ENCODE peak calls at places on chromosomes 13 and 19, in six cellular contexts. S is CD8-positive, alpha-beta T cell; A is fibroblast of the aortic adventitia; N is WERI-Rb-1; Z is RWPE2; P is brain microvascular endothelial cell. I is an unnamed sample.

GRCh38 chr19:1935484-1936208 is 5.3 kb upstream of the CSNK1G2 start:
- DNase-seq in S (no peak), A (peak), N (no peak), Z (no peak), P (no peak), I (no peak)

GRCh38 chr13:97043302-97043701 is 49.0 kb upstream of the OXGR1 start:
- DNase-seq in S (no peak), A (peak), N (no peak), Z (no peak), P (peak), I (no peak)

GRCh38 chr19:49861541-49862410 is 5.6 kb downstream of the PNKP start:
- DNase-seq in S (no peak), A (no peak), N (no peak), Z (no peak), P (no peak), I (no peak)

GRCh38 chr13:44972956-44973581 is 16.2 kb downstream of the NUFIP1 start:
- DNase-seq in S (no peak), A (peak), N (no peak), Z (no peak), P (no peak), I (no peak)

GRCh38 chr13:41032646-41033396 is 13.7 kb upstream of the ELF1 start:
- DNase-seq in S (no peak), A (no peak), N (no peak), Z (no peak), P (no peak), I (no peak)

GRCh38 chr13:72757792-72758535 is 23.7 kb downstream of the DIS3 start:
- DNase-seq in S (no peak), A (no peak), N (no peak), Z (no peak), P (no peak), I (no peak)

GRCh38 chr13:70375718-70376117 is 267.5 kb upstream of the KLHL1 start:
- DNase-seq in S (no peak), A (no peak), N (no peak), Z (no peak), P (no peak), I (peak)

GRCh38 chr19:46378268-46378667 is 31.4 kb downstream of the PPP5C start:
- DNase-seq in S (no peak), A (peak), N (no peak), Z (no peak), P (peak), I (no peak)

GRCh38 chr19:34712606-34713261 is 21.3 kb upstream of the ZNF181 start:
- DNase-seq in S (peak), A (peak), N (peak), Z (no peak), P (peak), I (peak)

GRCh38 chr19:30254214-30254613 is 118.0 kb upstream of the ZNF536 start:
- DNase-seq in S (no peak), A (no peak), N (no peak), Z (no peak), P (no peak), I (no peak)

GRCh38 chr13:23610187-23610576 is 40.0 kb downstream of the TNFRSF19 start:
- DNase-seq in S (no peak), A (no peak), N (no peak), Z (no peak), P (peak), I (no peak)

GRCh38 chr13:109131698-109132257 is 502.4 kb downstream of the MYO16 start:
- DNase-seq in S (no peak), A (peak), N (no peak), Z (no peak), P (peak), I (no peak)

GRCh38 chr19:5143471-5144411 is 174.8 kb downstream of the KDM4B start:
- DNase-seq in S (peak), A (no peak), N (no peak), Z (peak), P (no peak), I (no peak)

GRCh38 chr19:37941820-37942515 is 35.0 kb downstream of the SIPA1L3 start:
- DNase-seq in S (no peak), A (no peak), N (no peak), Z (no peak), P (no peak), I (no peak)

DNA sequence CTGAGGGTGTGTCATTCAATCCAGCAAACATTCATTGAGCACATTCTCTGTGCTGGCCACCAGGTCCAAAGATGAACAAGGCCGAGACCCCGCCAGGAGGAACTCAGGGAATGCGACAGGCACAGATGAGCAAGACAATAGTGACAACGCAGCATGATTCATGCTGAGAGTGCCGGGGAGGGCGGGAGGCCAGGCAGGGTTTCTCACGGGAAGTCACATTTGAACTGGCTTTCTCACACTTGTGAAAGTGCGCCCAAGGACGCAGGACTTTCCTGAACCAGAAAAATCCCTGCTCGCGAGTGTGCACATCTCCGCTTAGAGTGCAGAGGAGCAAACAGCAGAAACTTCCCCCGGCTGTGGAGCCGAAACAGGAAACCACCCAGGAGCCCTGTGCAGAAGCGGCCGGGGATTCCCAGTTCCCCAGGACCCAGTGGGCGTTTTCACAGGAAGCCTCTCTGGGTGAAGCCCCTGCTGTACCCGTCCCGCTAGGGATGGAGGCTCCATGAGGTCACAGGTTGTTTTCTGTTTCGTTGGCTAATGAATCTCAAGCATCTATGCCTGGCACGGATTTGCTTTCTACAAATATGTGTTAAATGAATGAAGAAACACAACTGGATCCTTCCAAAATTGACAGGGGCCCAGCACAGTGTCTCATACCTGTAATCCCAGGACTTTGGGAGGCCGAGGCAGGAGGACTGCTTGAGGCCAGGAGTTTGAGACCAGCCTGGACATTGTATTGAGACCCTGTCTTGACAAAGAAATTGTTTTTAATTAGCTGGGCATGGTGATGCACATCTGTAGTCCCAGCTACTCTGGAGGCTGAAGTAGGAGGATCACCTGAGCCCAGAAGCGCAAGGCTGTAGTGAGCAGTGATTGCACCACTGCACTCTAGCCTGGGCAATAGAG is 68.4 kb upstream of the TM9SF2 start:
- DNase-seq in S (peak), A (peak), N (peak), Z (no peak), P (peak), I (no peak)
- H3K4me3 ChIP-seq in S (peak), A (peak), N (no peak), Z (no peak), P (peak), I (no peak)

GRCh38 chr13:30863796-30864195 is 42.3 kb upstream of the MEDAG start:
- DNase-seq in S (no peak), A (no peak), N (no peak), Z (no peak), P (no peak), I (no peak)

GRCh38 chr13:30866692-30867669 is 39.1 kb upstream of the MEDAG start:
- DNase-seq in S (no peak), A (no peak), N (no peak), Z (no peak), P (no peak), I (no peak)

GRCh38 chr13:30864352-30865130 is 41.5 kb upstream of the MEDAG start:
- DNase-seq in S (no peak), A (peak), N (peak), Z (no peak), P (peak), I (peak)

GRCh38 chr13:30863231-30863630 is 42.8 kb upstream of the MEDAG start:
- DNase-seq in S (no peak), A (no peak), N (no peak), Z (no peak), P (no peak), I (no peak)

GRCh38 chr13:30865131-30866009 is 40.7 kb upstream of the MEDAG start:
- DNase-seq in S (peak), A (peak), N (peak), Z (peak), P (peak), I (peak)
- TF ChIP-seq CTCF in S (peak), A (peak), N (peak), Z (peak), P (peak), I (peak)

GRCh38 chr19:16369306-16369663 is 44.7 kb downstream of the KLF2 start:
- DNase-seq in S (no peak), A (no peak), N (no peak), Z (no peak), P (no peak), I (no peak)

GRCh38 chr19:16370671-16371391 is 46.2 kb downstream of the KLF2 start:
- DNase-seq in S (no peak), A (no peak), N (no peak), Z (no peak), P (no peak), I (no peak)

GRCh38 chr19:16368385-16369305 is 44.0 kb downstream of the KLF2 start:
- DNase-seq in S (peak), A (no peak), N (no peak), Z (no peak), P (no peak), I (no peak)

GRCh38 chr19:16371540-16371986 is 46.9 kb downstream of the KLF2 start:
- DNase-seq in S (peak), A (no peak), N (no peak), Z (no peak), P (no peak), I (no peak)

DNA sequence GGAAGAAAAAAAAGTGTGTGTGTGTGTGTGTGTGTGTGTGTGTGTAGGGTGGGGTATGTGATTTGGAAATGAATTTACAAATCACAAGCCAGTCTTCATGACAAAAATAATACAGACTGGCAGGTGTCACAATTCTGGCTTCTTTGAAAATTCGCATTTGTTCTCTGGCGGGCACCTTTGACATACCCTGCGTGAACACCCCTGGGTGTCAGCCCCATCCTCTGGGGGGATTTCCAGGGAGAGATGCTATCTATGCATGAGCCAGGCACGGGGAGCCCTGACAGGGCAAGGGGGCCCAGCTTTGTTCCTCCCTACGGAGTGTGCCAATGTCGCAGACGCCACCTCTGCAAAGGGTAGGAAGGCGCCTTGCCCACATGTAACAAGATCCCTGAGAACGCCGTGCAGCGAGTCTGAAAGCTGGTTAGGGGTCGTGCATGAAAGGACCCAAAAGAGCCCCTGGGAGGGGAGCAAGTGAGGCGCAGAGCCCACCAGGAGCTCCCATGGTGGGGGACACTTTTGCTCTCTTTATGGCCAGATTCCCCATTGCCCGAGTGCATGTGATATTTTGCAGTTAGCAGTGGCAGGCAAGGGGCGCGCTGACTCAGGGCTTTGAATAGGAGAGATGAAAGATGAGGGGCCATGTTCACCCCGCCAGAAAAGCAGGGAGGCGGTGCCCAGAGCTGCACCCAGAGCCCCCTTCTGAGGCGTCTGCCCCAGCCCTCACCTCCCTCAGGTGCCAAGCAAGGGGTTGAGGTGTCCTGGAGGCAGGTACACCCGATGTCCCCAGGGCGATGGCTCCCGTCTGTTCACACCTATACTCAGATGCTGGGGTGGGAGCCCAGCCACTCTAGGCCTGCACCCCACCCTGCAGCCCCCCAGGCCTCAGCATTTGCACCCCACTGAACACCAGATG is 45.3 kb downstream of the KLF2 start:
- DNase-seq in S (peak), A (no peak), N (no peak), Z (no peak), P (no peak), I (no peak)
- H3K4me3 ChIP-seq in S (peak), A (no peak), N (no peak), Z (no peak), P (no peak), I (no peak)

DNA sequence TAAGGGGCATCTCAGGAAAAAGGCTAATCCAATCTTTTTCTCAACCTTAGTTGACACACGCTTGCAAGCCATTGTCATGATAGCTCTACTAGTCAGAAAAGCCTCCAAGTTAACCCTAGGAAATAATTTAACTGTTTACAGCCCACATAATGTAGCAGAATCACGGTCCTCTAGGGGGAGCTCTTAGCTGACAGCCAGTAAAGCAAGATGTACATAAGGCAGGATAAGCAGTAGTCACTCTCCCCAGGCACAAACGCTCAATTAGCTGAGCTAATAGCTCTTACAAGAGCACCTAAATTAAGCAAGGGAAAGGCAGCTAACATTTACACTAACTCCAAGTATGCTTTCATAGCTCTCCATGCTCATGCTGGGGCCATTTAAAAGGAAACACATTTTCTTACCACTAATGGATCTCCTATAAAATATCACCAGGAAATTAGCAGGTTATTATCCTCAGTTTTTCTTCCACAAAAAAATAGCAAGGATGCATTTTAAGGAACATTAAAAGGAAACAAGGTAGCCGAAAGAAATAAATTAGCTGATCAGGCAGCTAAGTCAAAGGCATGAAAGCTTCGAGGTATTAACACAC is 33.7 kb upstream of the ZSCAN5A start:
- DNase-seq in S (no peak), A (no peak), N (peak), Z (no peak), P (peak), I (no peak)
- TF ChIP-seq CTCF in S (no peak), A (peak), N (peak), Z (peak), P (peak), I (peak)

GRCh38 chr13:74889321-74889720 is 592.6 kb downstream of the TBC1D4 start:
- DNase-seq in S (no peak), A (peak), N (no peak), Z (no peak), P (no peak), I (no peak)
- H3K4me3 ChIP-seq in S (no peak), A (no peak), N (no peak), Z (no peak), P (no peak), I (no peak)

GRCh38 chr19:15173746-15174404 is 26.9 kb downstream of the NOTCH3 start:
- DNase-seq in S (no peak), A (no peak), N (peak), Z (no peak), P (no peak), I (no peak)

GRCh38 chr19:15178629-15179308 is 22.0 kb downstream of the NOTCH3 start:
- DNase-seq in S (no peak), A (no peak), N (no peak), Z (peak), P (no peak), I (no peak)

GRCh38 chr19:15177269-15178116 is 23.3 kb downstream of the NOTCH3 start:
- DNase-seq in S (peak), A (peak), N (peak), Z (peak), P (peak), I (peak)

GRCh38 chr19:15180451-15181390 is 20.1 kb downstream of the NOTCH3 start:
- DNase-seq in S (no peak), A (no peak), N (no peak), Z (no peak), P (no peak), I (no peak)

DNA sequence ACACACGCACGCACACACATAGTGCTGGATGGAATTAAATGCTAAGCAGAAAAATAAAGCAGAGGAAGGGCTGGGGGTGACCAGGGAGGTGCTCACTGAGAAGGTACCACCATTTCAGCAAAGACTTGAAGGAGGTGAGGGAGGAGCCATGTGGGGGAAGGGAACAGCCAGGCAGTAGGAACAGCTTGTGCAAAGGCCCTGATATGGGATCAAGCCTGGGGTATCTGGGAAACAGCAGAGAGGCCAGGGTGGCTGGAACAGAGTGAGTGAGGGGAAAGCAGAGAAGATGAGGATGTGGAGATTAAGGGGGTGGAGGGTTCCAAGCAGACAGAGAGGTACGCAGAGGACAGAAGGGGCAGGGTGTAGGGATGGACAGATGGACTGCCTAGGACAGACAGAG is 25.2 kb downstream of the NOTCH3 start:
- DNase-seq in S (no peak), A (no peak), N (no peak), Z (no peak), P (no peak), I (no peak)
- TF ChIP-seq CTCF in S (no peak), A (no peak), N (no peak), Z (no peak), P (no peak), I (no peak)

GRCh38 chr19:12875086-12875485 is 6.2 kb downstream of the DNASE2 start:
- DNase-seq in S (no peak), A (no peak), N (no peak), Z (no peak), P (no peak), I (no peak)

GRCh38 chr19:12873891-12874745 is 7.1 kb downstream of the DNASE2 start:
- DNase-seq in S (no peak), A (no peak), N (no peak), Z (no peak), P (no peak), I (no peak)

GRCh38 chr19:12871681-12872080 is 9.6 kb downstream of the DNASE2 start:
- DNase-seq in S (no peak), A (no peak), N (no peak), Z (no peak), P (no peak), I (no peak)

GRCh38 chr19:12872255-12872654 is 9.0 kb downstream of the DNASE2 start:
- DNase-seq in S (no peak), A (no peak), N (no peak), Z (no peak), P (no peak), I (no peak)

GRCh38 chr19:12872941-12873890 is 8.0 kb downstream of the DNASE2 start:
- DNase-seq in S (peak), A (peak), N (peak), Z (no peak), P (peak), I (no peak)
- H3K4me3 ChIP-seq in S (no peak), A (no peak), N (no peak), Z (peak), P (peak), I (no peak)

I was measured in retinal pigment epithelial cell.